ENCODE peak calls at places on chromosome 20, in five cellular contexts. Z is uterus, T is GM23248, H is glutamatergic neuron, M is heart left ventricle. F is an unnamed sample.

GRCh38 chr20:25479638-25480037 is 72.2 kb downstream of the GINS1 start:
- DNase-seq in Z (no peak), T (no peak), H (no peak), M (peak), F (no peak)

GRCh38 chr20:47740225-47741184 is 44.8 kb downstream of the SULF2 start:
- DNase-seq in Z (no peak), T (no peak), H (peak), M (no peak), F (peak)

GRCh38 chr20:23350855-23351838 is 556 bp downstream of the NXT1 start:
- DNase-seq in Z (no peak), T (peak), H (peak), M (no peak), F (peak)

GRCh38 chr20:34538671-34539123 is 19.8 kb upstream of the MAP1LC3A start:
- DNase-seq in Z (peak), T (peak), H (peak), M (no peak), F (peak)

GRCh38 chr20:10857362-10858070 is 183.7 kb upstream of the JAG1 start:
- DNase-seq in Z (peak), T (peak), H (no peak), M (no peak), F (peak)

GRCh38 chr20:53020376-53020775 is 48.2 kb downstream of the TSHZ2 start:
- DNase-seq in Z (no peak), T (no peak), H (no peak), M (no peak), F (no peak)

GRCh38 chr20:62772994-62773858 is 23.0 kb upstream of the MRGBP start:
- DNase-seq in Z (no peak), T (peak), H (no peak), M (no peak), F (no peak)

GRCh38 chr20:62216636-62217566 is 3.2 kb downstream of the HRH3 start:
- DNase-seq in Z (no peak), T (no peak), H (no peak), M (no peak), F (no peak)

GRCh38 chr20:6122111-6122872 is 538 bp downstream of the FERMT1 start:
- DNase-seq in Z (no peak), T (peak), H (no peak), M (no peak), F (no peak)

GRCh38 chr20:60091284-60091683 is 133.1 kb downstream of the CDH26 start:
- DNase-seq in Z (no peak), T (no peak), H (no peak), M (no peak), F (no peak)

GRCh38 chr20:14142171-14142570 is 146.9 kb downstream of the MACROD2 start:
- DNase-seq in Z (no peak), T (peak), H (peak), M (no peak), F (no peak)

GRCh38 chr20:53092772-53093171 is 120.6 kb downstream of the TSHZ2 start:
- DNase-seq in Z (no peak), T (no peak), H (no peak), M (no peak), F (no peak)

GRCh38 chr20:59094576-59094975 is 52.0 kb upstream of the PRELID3B start:
- DNase-seq in Z (no peak), T (no peak), H (no peak), M (no peak), F (no peak)

GRCh38 chr20:60011512-60012507 is 53.6 kb downstream of the CDH26 start:
- DNase-seq in Z (no peak), T (no peak), H (no peak), M (no peak), F (no peak)

GRCh38 chr20:51341581-51341980 is 200.9 kb downstream of the NFATC2 start:
- DNase-seq in Z (no peak), T (no peak), H (no peak), M (no peak), F (no peak)

F was measured in Right ventricle myocardium superior.